ENCODE peak calls at places on chromosomes 5 and 9, in eight cellular contexts. P is left lobe of liver; E is left kidney; L is T-helper 2 cell; F is T47D; W is GM03348; B is activated naive CD4-positive, alpha-beta T cell; M is T-helper 9 cell. X is an unnamed sample.

GRCh38 chr9:118992813-118993747 is 376.2 kb downstream of the BRINP1 start:
- DNase-seq in P (peak), E (peak), L (no peak), F (peak), W (no peak), B (no peak), M (no peak), X (no peak)

GRCh38 chr5:33105521-33105941 is 335.2 kb upstream of the TARS1 start:
- DNase-seq in P (no peak), E (no peak), L (no peak), F (no peak), W (peak), B (no peak), M (no peak), X (no peak)

GRCh38 chr5:125093776-125094175 is 347.3 kb upstream of the ZNF608 start:
- DNase-seq in P (no peak), E (no peak), L (no peak), F (no peak), W (peak), B (no peak), M (no peak), X (no peak)

GRCh38 chr9:91898451-91899433 is 51.3 kb downstream of the ROR2 start:
- DNase-seq in P (no peak), E (peak), L (no peak), F (no peak), W (no peak), B (no peak), M (no peak), X (no peak)

GRCh38 chr5:125679522-125679921 is 743.7 kb upstream of the GRAMD2B start:
- DNase-seq in P (no peak), E (no peak), L (no peak), F (no peak), W (no peak), B (no peak), M (no peak), X (no peak)

GRCh38 chr9:33510264-33511183 is 13.5 kb upstream of the ANKRD18B start:
- DNase-seq in P (peak), E (peak), L (peak), F (peak), W (peak), B (peak), M (peak), X (no peak)

GRCh38 chr9:38017149-38017884 is 51.7 kb downstream of the SHB start:
- DNase-seq in P (peak), E (peak), L (no peak), F (peak), W (peak), B (no peak), M (no peak), X (peak)

GRCh38 chr5:113181853-113182490 is 205.4 kb downstream of the DCP2 start:
- DNase-seq in P (no peak), E (no peak), L (peak), F (no peak), W (no peak), B (no peak), M (no peak), X (no peak)

GRCh38 chr9:2220036-2220435 is 204.9 kb downstream of the SMARCA2 start:
- DNase-seq in P (no peak), E (no peak), L (no peak), F (no peak), W (no peak), B (no peak), M (no peak), X (no peak)

GRCh38 chr5:6399978-6400910 is 21.9 kb upstream of the MED10 start:
- DNase-seq in P (peak), E (no peak), L (no peak), F (no peak), W (peak), B (no peak), M (no peak), X (no peak)

GRCh38 chr5:176647870-176648466 is 684 bp downstream of the TSPAN17 start:
- DNase-seq in P (peak), E (peak), L (no peak), F (peak), W (peak), B (no peak), M (no peak), X (peak)

GRCh38 chr5:33999986-34000385 is 7.9 kb downstream of the AMACR start:
- DNase-seq in P (no peak), E (no peak), L (no peak), F (no peak), W (no peak), B (no peak), M (no peak), X (no peak)

GRCh38 chr5:100643473-100643872 is 108.3 kb downstream of the FAM174A start:
- DNase-seq in P (no peak), E (no peak), L (no peak), F (no peak), W (no peak), B (no peak), M (no peak), X (no peak)

GRCh38 chr5:35319231-35320002 is 89.1 kb upstream of the PRLR start:
- DNase-seq in P (no peak), E (peak), L (peak), F (peak), W (no peak), B (no peak), M (no peak), X (no peak)

GRCh38 chr5:15373151-15373550 is 126.8 kb upstream of the FBXL7 start:
- DNase-seq in P (no peak), E (no peak), L (no peak), F (no peak), W (no peak), B (no peak), M (no peak), X (no peak)

GRCh38 chr9:76618762-76619161 is 145.5 kb upstream of the PCA3 start:
- DNase-seq in P (no peak), E (no peak), L (no peak), F (no peak), W (peak), B (no peak), M (no peak), X (no peak)

GRCh38 chr5:150419630-150420270 is 7.0 kb upstream of the CD74 start:
- DNase-seq in P (no peak), E (no peak), L (no peak), F (no peak), W (no peak), B (no peak), M (no peak), X (no peak)

GRCh38 chr9:108552459-108553040 is 303.2 kb downstream of the ACTL7B start:
- DNase-seq in P (no peak), E (no peak), L (no peak), F (peak), W (no peak), B (no peak), M (no peak), X (peak)

GRCh38 chr5:88674262-88675158 is 208.5 kb downstream of the MEF2C start:
- DNase-seq in P (no peak), E (peak), L (peak), F (no peak), W (peak), B (no peak), M (no peak), X (no peak)

GRCh38 chr9:115107701-115108100 is 10.3 kb downstream of the TNC start:
- DNase-seq in P (no peak), E (no peak), L (no peak), F (no peak), W (no peak), B (no peak), M (no peak), X (no peak)

GRCh38 chr9:25808554-25808953 is 130.3 kb upstream of the TUSC1 start:
- DNase-seq in P (no peak), E (no peak), L (no peak), F (no peak), W (no peak), B (no peak), M (no peak), X (no peak)

GRCh38 chr9:76310991-76311390 is 83.2 kb downstream of the RFK start:
- DNase-seq in P (no peak), E (no peak), L (no peak), F (no peak), W (no peak), B (no peak), M (no peak), X (no peak)

GRCh38 chr5:138706655-138707480 is 46.4 kb upstream of the CTNNA1 start:
- DNase-seq in P (no peak), E (no peak), L (no peak), F (no peak), W (peak), B (no peak), M (no peak), X (no peak)

GRCh38 chr9:125049212-125049611 is 94.1 kb downstream of the SCAI start:
- DNase-seq in P (no peak), E (no peak), L (no peak), F (no peak), W (no peak), B (no peak), M (no peak), X (no peak)

GRCh38 chr9:7656648-7657047 is 142.9 kb downstream of the DMAC1 start:
- DNase-seq in P (no peak), E (peak), L (no peak), F (no peak), W (no peak), B (no peak), M (no peak), X (peak)

GRCh38 chr9:76595645-76596044 is 136.7 kb downstream of the GCNT1 start:
- DNase-seq in P (no peak), E (no peak), L (no peak), F (no peak), W (no peak), B (no peak), M (no peak), X (no peak)

GRCh38 chr5:172101547-172102225 is 86.3 kb downstream of the STK10 start:
- DNase-seq in P (no peak), E (no peak), L (no peak), F (no peak), W (no peak), B (no peak), M (no peak), X (no peak)

GRCh38 chr5:134101686-134102439 is 12.6 kb upstream of the TCF7 start:
- DNase-seq in P (peak), E (peak), L (peak), F (peak), W (peak), B (peak), M (peak), X (no peak)

GRCh38 chr5:71697967-71698366 is 21.1 kb upstream of the CARTPT start:
- DNase-seq in P (no peak), E (no peak), L (no peak), F (no peak), W (no peak), B (no peak), M (no peak), X (no peak)

GRCh38 chr5:14873093-14873492 is 1.5 kb upstream of the ANKH start:
- DNase-seq in P (no peak), E (no peak), L (peak), F (no peak), W (no peak), B (no peak), M (no peak), X (no peak)

GRCh38 chr5:100616291-100616690 is 81.1 kb downstream of the FAM174A start:
- DNase-seq in P (no peak), E (no peak), L (peak), F (no peak), W (no peak), B (no peak), M (no peak), X (no peak)

GRCh38 chr9:108467653-108468324 is 388.0 kb downstream of the ACTL7B start:
- DNase-seq in P (peak), E (no peak), L (no peak), F (peak), W (peak), B (no peak), M (no peak), X (no peak)

GRCh38 chr5:169299651-169300467 is 1.1 kb downstream of the SLIT3 start:
- DNase-seq in P (no peak), E (peak), L (no peak), F (no peak), W (peak), B (no peak), M (no peak), X (no peak)

GRCh38 chr9:137787786-137788505 is 89.6 kb upstream of the CACNA1B start:
- DNase-seq in P (no peak), E (no peak), L (no peak), F (no peak), W (no peak), B (no peak), M (no peak), X (no peak)